ENCODE peak calls at places on chromosomes 2 and 18, in nine cellular contexts. One of them, this sample, is unnamed.

GRCh38 chr18:46166261-46166970 is 62.2 kb downstream of the HAUS1 start:
- DNase-seq in T-cell: no peak
- DNase-seq in T-helper 9 cell: no peak
- DNase-seq in stimulated activated CD4-positive, alpha-beta T cell treated with anti-CD3 and anti-CD28 coated beads, TNF-alpha, amount 100 ng/mL, for 4 hours: no peak
- DNase-seq in activated CD8-positive, alpha-beta memory T cell treated with anti-CD3 and anti-CD28 coated beads for 4 hours: no peak
- DNase-seq in A673: no peak
- DNase-seq in NCI-H1092: no peak
- DNase-seq in HuH-7: no peak
- DNase-seq in activated CD4-positive, alpha-beta T cell treated with anti-CD3 and anti-CD28 coated beads, Interleukin-2, amount 50 U/mL, for 48 hours: no peak
- DNase-seq in this sample: no peak

GRCh38 chr2:21687589-21687988 is 563.8 kb downstream of the TDRD15 start:
- DNase-seq in T-cell: no peak
- DNase-seq in T-helper 9 cell: no peak
- DNase-seq in stimulated activated CD4-positive, alpha-beta T cell treated with anti-CD3 and anti-CD28 coated beads, TNF-alpha, amount 100 ng/mL, for 4 hours: no peak
- DNase-seq in activated CD8-positive, alpha-beta memory T cell treated with anti-CD3 and anti-CD28 coated beads for 4 hours: no peak
- DNase-seq in A673: no peak
- DNase-seq in NCI-H1092: no peak
- DNase-seq in HuH-7: no peak
- DNase-seq in activated CD4-positive, alpha-beta T cell treated with anti-CD3 and anti-CD28 coated beads, Interleukin-2, amount 50 U/mL, for 48 hours: no peak
- DNase-seq in this sample: no peak

GRCh38 chr2:71004356-71004755 is 9.7 kb upstream of the TEX261 start:
- DNase-seq in T-cell: no peak
- DNase-seq in T-helper 9 cell: no peak
- DNase-seq in stimulated activated CD4-positive, alpha-beta T cell treated with anti-CD3 and anti-CD28 coated beads, TNF-alpha, amount 100 ng/mL, for 4 hours: no peak
- DNase-seq in activated CD8-positive, alpha-beta memory T cell treated with anti-CD3 and anti-CD28 coated beads for 4 hours: no peak
- DNase-seq in A673: no peak
- DNase-seq in NCI-H1092: no peak
- DNase-seq in HuH-7: no peak
- DNase-seq in activated CD4-positive, alpha-beta T cell treated with anti-CD3 and anti-CD28 coated beads, Interleukin-2, amount 50 U/mL, for 48 hours: no peak
- DNase-seq in this sample: no peak

GRCh38 chr2:68171146-68171545 is 13.5 kb downstream of the PNO1 start:
- DNase-seq in T-cell: no peak
- DNase-seq in T-helper 9 cell: no peak
- DNase-seq in stimulated activated CD4-positive, alpha-beta T cell treated with anti-CD3 and anti-CD28 coated beads, TNF-alpha, amount 100 ng/mL, for 4 hours: no peak
- DNase-seq in activated CD8-positive, alpha-beta memory T cell treated with anti-CD3 and anti-CD28 coated beads for 4 hours: no peak
- DNase-seq in A673: no peak
- DNase-seq in NCI-H1092: no peak
- DNase-seq in HuH-7: no peak
- DNase-seq in activated CD4-positive, alpha-beta T cell treated with anti-CD3 and anti-CD28 coated beads, Interleukin-2, amount 50 U/mL, for 48 hours: no peak
- DNase-seq in this sample: no peak

GRCh38 chr2:238636269-238637073 is 209.7 kb downstream of the ASB1 start:
- DNase-seq in T-cell: no peak
- DNase-seq in T-helper 9 cell: no peak
- DNase-seq in stimulated activated CD4-positive, alpha-beta T cell treated with anti-CD3 and anti-CD28 coated beads, TNF-alpha, amount 100 ng/mL, for 4 hours: no peak
- DNase-seq in activated CD8-positive, alpha-beta memory T cell treated with anti-CD3 and anti-CD28 coated beads for 4 hours: no peak
- DNase-seq in A673: peak; percentile 18
- DNase-seq in NCI-H1092: no peak
- DNase-seq in HuH-7: no peak
- DNase-seq in activated CD4-positive, alpha-beta T cell treated with anti-CD3 and anti-CD28 coated beads, Interleukin-2, amount 50 U/mL, for 48 hours: no peak
- DNase-seq in this sample: no peak

GRCh38 chr18:59063912-59064311 is 75.8 kb upstream of the SEC11C start:
- DNase-seq in T-cell: no peak
- DNase-seq in T-helper 9 cell: no peak
- DNase-seq in stimulated activated CD4-positive, alpha-beta T cell treated with anti-CD3 and anti-CD28 coated beads, TNF-alpha, amount 100 ng/mL, for 4 hours: no peak
- DNase-seq in activated CD8-positive, alpha-beta memory T cell treated with anti-CD3 and anti-CD28 coated beads for 4 hours: no peak
- DNase-seq in A673: no peak
- DNase-seq in NCI-H1092: no peak
- DNase-seq in HuH-7: no peak
- DNase-seq in activated CD4-positive, alpha-beta T cell treated with anti-CD3 and anti-CD28 coated beads, Interleukin-2, amount 50 U/mL, for 48 hours: no peak
- DNase-seq in this sample: no peak

GRCh38 chr18:48863432-48864065 is 87.2 kb downstream of the SMAD7 start:
- DNase-seq in T-cell: no peak
- DNase-seq in T-helper 9 cell: no peak
- DNase-seq in stimulated activated CD4-positive, alpha-beta T cell treated with anti-CD3 and anti-CD28 coated beads, TNF-alpha, amount 100 ng/mL, for 4 hours: no peak
- DNase-seq in activated CD8-positive, alpha-beta memory T cell treated with anti-CD3 and anti-CD28 coated beads for 4 hours: no peak
- DNase-seq in A673: no peak
- DNase-seq in NCI-H1092: no peak
- DNase-seq in HuH-7: no peak
- DNase-seq in activated CD4-positive, alpha-beta T cell treated with anti-CD3 and anti-CD28 coated beads, Interleukin-2, amount 50 U/mL, for 48 hours: no peak
- DNase-seq in this sample: no peak

GRCh38 chr2:19559596-19560240 is 201.3 kb upstream of the OSR1 start:
- DNase-seq in T-cell: no peak
- DNase-seq in T-helper 9 cell: no peak
- DNase-seq in stimulated activated CD4-positive, alpha-beta T cell treated with anti-CD3 and anti-CD28 coated beads, TNF-alpha, amount 100 ng/mL, for 4 hours: no peak
- DNase-seq in activated CD8-positive, alpha-beta memory T cell treated with anti-CD3 and anti-CD28 coated beads for 4 hours: no peak
- DNase-seq in A673: no peak
- DNase-seq in NCI-H1092: no peak
- DNase-seq in HuH-7: no peak
- DNase-seq in activated CD4-positive, alpha-beta T cell treated with anti-CD3 and anti-CD28 coated beads, Interleukin-2, amount 50 U/mL, for 48 hours: no peak
- DNase-seq in this sample: no peak

GRCh38 chr18:25113081-25113480 is 238.9 kb downstream of the ZNF521 start:
- DNase-seq in T-cell: no peak
- DNase-seq in T-helper 9 cell: no peak
- DNase-seq in stimulated activated CD4-positive, alpha-beta T cell treated with anti-CD3 and anti-CD28 coated beads, TNF-alpha, amount 100 ng/mL, for 4 hours: no peak
- DNase-seq in activated CD8-positive, alpha-beta memory T cell treated with anti-CD3 and anti-CD28 coated beads for 4 hours: no peak
- DNase-seq in A673: no peak
- DNase-seq in NCI-H1092: no peak
- DNase-seq in HuH-7: no peak
- DNase-seq in activated CD4-positive, alpha-beta T cell treated with anti-CD3 and anti-CD28 coated beads, Interleukin-2, amount 50 U/mL, for 48 hours: no peak
- DNase-seq in this sample: no peak

GRCh38 chr18:62460851-62461300 is 61.9 kb upstream of the ZCCHC2 start:
- DNase-seq in T-cell: no peak
- DNase-seq in T-helper 9 cell: no peak
- DNase-seq in stimulated activated CD4-positive, alpha-beta T cell treated with anti-CD3 and anti-CD28 coated beads, TNF-alpha, amount 100 ng/mL, for 4 hours: no peak
- DNase-seq in activated CD8-positive, alpha-beta memory T cell treated with anti-CD3 and anti-CD28 coated beads for 4 hours: no peak
- DNase-seq in A673: no peak
- DNase-seq in NCI-H1092: no peak
- DNase-seq in HuH-7: peak; percentile 38
- DNase-seq in activated CD4-positive, alpha-beta T cell treated with anti-CD3 and anti-CD28 coated beads, Interleukin-2, amount 50 U/mL, for 48 hours: no peak
- DNase-seq in this sample: no peak

GRCh38 chr18:48608581-48608980 is 69.8 kb downstream of the CTIF start:
- DNase-seq in T-cell: no peak
- DNase-seq in T-helper 9 cell: no peak
- DNase-seq in stimulated activated CD4-positive, alpha-beta T cell treated with anti-CD3 and anti-CD28 coated beads, TNF-alpha, amount 100 ng/mL, for 4 hours: no peak
- DNase-seq in activated CD8-positive, alpha-beta memory T cell treated with anti-CD3 and anti-CD28 coated beads for 4 hours: no peak
- DNase-seq in A673: no peak
- DNase-seq in NCI-H1092: no peak
- DNase-seq in HuH-7: no peak
- DNase-seq in activated CD4-positive, alpha-beta T cell treated with anti-CD3 and anti-CD28 coated beads, Interleukin-2, amount 50 U/mL, for 48 hours: no peak
- DNase-seq in this sample: no peak